ENCODE peak calls at places on chromosomes 12 and 14, in nine cellular contexts. W is testis, O is transverse colon, X is lower leg skin, J is adrenal gland, S is gastrocnemius medialis, V is stomach, Q is esophagus squamous epithelium, P is uterus. G is an unnamed sample.

GRCh38 chr14:101992708-101993107 is 28.3 kb downstream of the DYNC1H1 start:
- DNase-seq in W (no peak), O (peak; percentile 17), X (no peak), J (no peak), S (no peak), V (no peak), Q (no peak), P (no peak), G (no peak)

GRCh38 chr12:49953146-49953545 is 2.6 kb downstream of the AQP2 start:
- DNase-seq in W (no peak), O (no peak), X (no peak), J (no peak), S (no peak), V (no peak), Q (no peak), P (no peak), G (no peak)

GRCh38 chr12:77888611-77889010 is 57.9 kb downstream of the NAV3 start:
- DNase-seq in W (no peak), O (no peak), X (no peak), J (no peak), S (no peak), V (no peak), Q (no peak), P (no peak), G (no peak)

GRCh38 chr12:69007858-69008314 is 74.9 kb upstream of the CPM start:
- DNase-seq in W (no peak), O (no peak), X (no peak), J (no peak), S (no peak), V (no peak), Q (no peak), P (no peak), G (no peak)

GRCh38 chr12:104782296-104782695 is 175.8 kb downstream of the SLC41A2 start:
- DNase-seq in W (no peak), O (no peak), X (no peak), J (no peak), S (no peak), V (no peak), Q (no peak), P (no peak), G (no peak)

GRCh38 chr14:65156568-65157366 is 54.5 kb upstream of the MAX start:
- DNase-seq in W (peak; percentile 26), O (peak; percentile 19), X (peak; percentile 39), J (no peak), S (peak; percentile 14), V (no peak), Q (no peak), P (peak; percentile 60), G (peak; percentile 47)

GRCh38 chr12:59650594-59651229 is 54.9 kb downstream of the SLC16A7 start:
- DNase-seq in W (no peak), O (no peak), X (no peak), J (no peak), S (no peak), V (no peak), Q (no peak), P (no peak), G (no peak)

GRCh38 chr12:108457006-108457733 is 57.9 kb upstream of the FICD start:
- DNase-seq in W (peak; percentile 46), O (no peak), X (peak; percentile 23), J (no peak), S (no peak), V (no peak), Q (no peak), P (no peak), G (no peak)

GRCh38 chr12:127640181-127640886 is 626.6 kb upstream of the TMEM132C start:
- DNase-seq in W (peak; percentile 62), O (no peak), X (peak; percentile 16), J (no peak), S (no peak), V (no peak), Q (no peak), P (no peak), G (no peak)

GRCh38 chr14:59534361-59534987 is 42.1 kb downstream of the CCDC175 start:
- DNase-seq in W (no peak), O (no peak), X (no peak), J (no peak), S (no peak), V (no peak), Q (no peak), P (no peak), G (no peak)

GRCh38 chr12:121628536-121628935 is 2.2 kb downstream of the ORAI1 start:
- DNase-seq in W (no peak), O (no peak), X (no peak), J (no peak), S (no peak), V (no peak), Q (no peak), P (no peak), G (no peak)

GRCh38 chr12:15534870-15535269 is 212.6 kb downstream of the PTPRO start:
- DNase-seq in W (no peak), O (no peak), X (peak; percentile 70), J (no peak), S (no peak), V (no peak), Q (no peak), P (no peak), G (no peak)

GRCh38 chr12:56119361-56119796 is 1.3 kb downstream of the ZC3H10 start:
- DNase-seq in W (peak; percentile 81), O (peak; percentile 78), X (peak; percentile 64), J (peak; percentile 75), S (peak; percentile 84), V (peak; percentile 63), Q (no peak), P (peak; percentile 79), G (peak; percentile 66)

GRCh38 chr12:123655420-123655819 is 15.5 kb upstream of the TCTN2 start:
- DNase-seq in W (no peak), O (peak; percentile 37), X (no peak), J (no peak), S (no peak), V (no peak), Q (no peak), P (no peak), G (no peak)

GRCh38 chr14:67391266-67391665 is 20.7 kb downstream of the PLEK2 start:
- DNase-seq in W (no peak), O (no peak), X (no peak), J (no peak), S (no peak), V (no peak), Q (no peak), P (no peak), G (no peak)

DNA sequence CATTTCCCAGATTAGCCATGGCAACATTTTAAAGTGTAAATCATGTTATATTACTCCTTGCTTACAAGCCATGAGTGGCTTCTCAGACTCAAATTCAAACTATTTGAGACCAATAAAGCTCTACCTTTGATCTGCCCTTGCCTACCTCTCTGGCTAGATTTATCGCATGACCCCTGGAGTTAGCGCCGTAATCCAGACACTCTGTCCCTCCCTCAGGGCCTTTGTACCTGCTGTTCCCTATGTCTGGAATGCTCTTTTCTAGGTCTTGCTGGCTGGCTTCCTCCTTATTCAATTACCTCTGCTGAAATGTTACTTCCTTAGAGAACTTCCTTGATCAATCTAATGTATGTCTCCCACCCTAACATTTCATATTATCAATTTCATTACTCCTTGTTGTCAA is 16.3 kb downstream of the SIX4 start:
- DNase-seq in W (no peak), O (no peak), X (no peak), J (no peak), S (no peak), V (no peak), Q (no peak), P (no peak), G (no peak)
- TF ChIP-seq POLR2A in W (no peak), O (no peak), X (no peak), J (no peak), S (no peak), V (no peak), Q (no peak), P (no peak), G (no peak)

GRCh38 chr14:74955229-74955999 is at the start of gene PGF:
- DNase-seq in W (peak; percentile 75), O (peak; percentile 77), X (no peak), J (peak; percentile 75), S (no peak), V (peak; percentile 74), Q (no peak), P (peak; percentile 78), G (peak; percentile 75)
- TF ChIP-seq POLR2A in W (peak; percentile 7), O (peak; percentile 52), X (no peak), J (peak; percentile 79), S (peak; percentile 81), V (no peak), Q (peak; percentile 75), P (peak; percentile 89), G (peak; percentile 66)

GRCh38 chr14:68951051-68951797 is 27.9 kb downstream of the ACTN1 start:
- DNase-seq in W (peak; percentile 86), O (peak; percentile 86), X (peak; percentile 95), J (peak; percentile 68), S (peak; percentile 64), V (peak; percentile 81), Q (no peak), P (peak; percentile 93), G (no peak)
- TF ChIP-seq POLR2A in W (no peak), O (no peak), X (no peak), J (no peak), S (no peak), V (no peak), Q (no peak), P (no peak), G (no peak)

DNA sequence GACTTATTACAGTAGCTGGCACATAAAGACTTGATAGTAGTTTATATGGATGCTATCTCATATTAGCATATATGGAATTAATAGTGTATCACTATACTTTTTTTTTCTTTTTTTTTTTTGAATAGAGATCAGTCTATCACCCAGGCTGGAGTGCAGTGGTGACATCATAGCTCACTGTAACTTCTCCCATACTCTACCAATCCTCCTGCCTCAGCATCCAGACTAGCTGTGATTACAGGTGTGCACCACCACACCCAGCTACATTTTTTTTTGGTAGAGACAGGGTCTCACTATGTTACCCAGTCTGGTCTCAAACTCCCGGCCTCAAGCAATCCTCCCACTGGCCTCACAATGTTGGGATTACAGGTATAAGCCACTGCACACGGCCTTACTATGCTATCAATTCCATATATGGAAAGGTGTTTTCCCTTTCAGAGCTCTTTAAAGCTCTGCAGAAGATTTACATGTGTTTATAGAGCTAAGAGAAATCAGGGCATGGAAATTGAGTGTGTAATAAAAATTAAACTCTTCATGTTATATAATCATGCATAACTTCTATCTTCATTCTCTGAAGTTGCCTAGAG is 1.8 kb upstream of the TBK1 start:
- DNase-seq in W (no peak), O (no peak), X (no peak), J (no peak), S (no peak), V (no peak), Q (no peak), P (no peak), G (no peak)
- TF ChIP-seq POLR2A in W (no peak), O (no peak), X (no peak), J (no peak), S (no peak), V (no peak), Q (no peak), P (no peak), G (no peak)